ENCODE peak calls at places on chromosomes 1 and 21, in seven cellular contexts. T, N, J, E, F, O and G are unnamed samples.

GRCh38 chr21:42258150-42258884 is 39.4 kb downstream of the ABCG1 start:
- DNase-seq in N (peak; percentile 58), O (peak; percentile 78), F (peak; percentile 29), J (peak; percentile 49), E (peak; percentile 50), T (peak; percentile 50), G (peak; percentile 41)

GRCh38 chr1:225767591-225768540 is 9.8 kb upstream of the SRP9 start:
- DNase-seq in E (no peak), J (no peak), F (no peak), N (no peak), O (no peak), T (no peak), G (peak; percentile 45)

GRCh38 chr1:231334079-231334666 is 3.5 kb downstream of the EXOC8 start:
- DNase-seq in O (no peak), E (no peak), N (no peak), F (no peak), T (no peak), J (no peak), G (no peak)

GRCh38 chr1:245310605-245311531 is 156.1 kb downstream of the KIF26B start:
- DNase-seq in N (no peak), T (no peak), E (no peak), O (no peak), F (no peak), J (peak; percentile 92), G (no peak)

GRCh38 chr1:198153103-198153502 is 3.7 kb upstream of the NEK7 start:
- DNase-seq in F (peak; percentile 17), O (no peak), N (no peak), E (peak; percentile 23), T (peak; percentile 6), J (no peak), G (no peak)

GRCh38 chr1:168466703-168467081 is 77.1 kb downstream of the XCL2 start:
- DNase-seq in N (no peak), T (peak; percentile 5), E (no peak), O (no peak), J (no peak), F (no peak), G (no peak)

GRCh38 chr1:42740756-42741580 is 932 bp upstream of the CLDN19 start:
- DNase-seq in E (no peak), T (no peak), J (no peak), N (no peak), F (no peak), O (no peak), G (no peak)

GRCh38 chr1:97337250-97338030 is 583.4 kb downstream of the DPYD start:
- DNase-seq in E (peak; percentile 57), J (no peak), O (no peak), F (no peak), N (no peak), T (no peak), G (no peak)

GRCh38 chr1:59738152-59738551 is 76.6 kb upstream of the HOOK1 start:
- DNase-seq in O (no peak), F (no peak), E (peak; percentile 4), N (no peak), T (no peak), J (no peak), G (peak; percentile 88)